ENCODE peak calls at places on chromosomes 4 and X, in four cellular contexts. D, Z, R and Y are unnamed samples. For H3K4me1, the result is how much of the 10 kb centered on the place peaks cover.

GRCh38 chr4:81590596-81590995 is 118.9 kb upstream of the RASGEF1B start:
- DNase-seq in D (no peak), Z (no peak), R (no peak), Y (no peak)

GRCh38 chr4:22129454-22130075 is 181.0 kb upstream of the KCNIP4 start:
- DNase-seq in D (peak), Z (peak), R (peak), Y (no peak)

GRCh38 chr4:120630432-120630831 is 292.1 kb downstream of the PRDM5 start:
- DNase-seq in D (peak), Z (no peak), R (no peak), Y (no peak)

GRCh38 chrX:96710031-96710430 is 25.4 kb downstream of the DIAPH2 start:
- DNase-seq in D (no peak), Z (no peak), R (no peak), Y (no peak)

GRCh38 chr4:825063-825968 is 613 bp downstream of the CPLX1 start:
- DNase-seq in D (no peak), Z (no peak), R (no peak), Y (peak)

GRCh38 chr4:29014555-29014954 is 1705.6 kb upstream of the PCDH7 start:
- DNase-seq in D (no peak), Z (no peak), R (no peak), Y (no peak)

GRCh38 chrX:119606508-119607389 is 525 bp upstream of the NKRF start:
- DNase-seq in D (no peak), Z (no peak), R (no peak), Y (no peak)

GRCh38 chrX:155632424-155633100 is 19.8 kb upstream of the TMLHE start:
- DNase-seq in D (no peak), Z (peak), R (no peak), Y (no peak)

GRCh38 chr4:155604718-155605601 is 61.7 kb upstream of the GUCY1A1 start:
- DNase-seq in D (peak), Z (no peak), R (no peak), Y (peak)

GRCh38 chr4:119244344-119244743 is 31.8 kb downstream of the USP53 start:
- DNase-seq in D (no peak), Z (no peak), R (no peak), Y (no peak)

GRCh38 chr4:31788676-31789075 is 1068.5 kb downstream of the PCDH7 start:
- DNase-seq in D (no peak), Z (no peak), R (no peak), Y (no peak)

GRCh38 chr4:183326853-183327252 is 4.6 kb upstream of the CLDN24 start:
- DNase-seq in D (peak), Z (no peak), R (no peak), Y (no peak)

GRCh38 chr4:177246636-177247584 is 62.8 kb upstream of the NEIL3 start:
- DNase-seq in D (peak), Z (no peak), R (no peak), Y (no peak)

GRCh38 chr4:81757706-81758105 is 286.0 kb upstream of the RASGEF1B start:
- DNase-seq in D (no peak), Z (no peak), R (no peak), Y (peak)

GRCh38 chr4:140937866-140938265 is 181.7 kb upstream of the TBC1D9 start:
- DNase-seq in D (peak), Z (no peak), R (no peak), Y (no peak)

GRCh38 chr4:3489451-3489962 is 26.4 kb downstream of the DOK7 start:
- DNase-seq in D (no peak), Z (no peak), R (no peak), Y (no peak)

GRCh38 chr4:128525939-128526630 is 238.5 kb upstream of the PGRMC2 start:
- DNase-seq in D (peak), Z (no peak), R (no peak), Y (no peak)

GRCh38 chr4:128528793-128529553 is 241.4 kb upstream of the PGRMC2 start:
- DNase-seq in D (peak), Z (no peak), R (peak), Y (no peak)

GRCh38 chr4:128525387-128525786 is 237.8 kb upstream of the PGRMC2 start:
- DNase-seq in D (peak), Z (no peak), R (no peak), Y (no peak)

GRCh38 chr4:128527356-128527755 is 239.7 kb upstream of the PGRMC2 start:
- DNase-seq in D (no peak), Z (no peak), R (no peak), Y (no peak)

DNA sequence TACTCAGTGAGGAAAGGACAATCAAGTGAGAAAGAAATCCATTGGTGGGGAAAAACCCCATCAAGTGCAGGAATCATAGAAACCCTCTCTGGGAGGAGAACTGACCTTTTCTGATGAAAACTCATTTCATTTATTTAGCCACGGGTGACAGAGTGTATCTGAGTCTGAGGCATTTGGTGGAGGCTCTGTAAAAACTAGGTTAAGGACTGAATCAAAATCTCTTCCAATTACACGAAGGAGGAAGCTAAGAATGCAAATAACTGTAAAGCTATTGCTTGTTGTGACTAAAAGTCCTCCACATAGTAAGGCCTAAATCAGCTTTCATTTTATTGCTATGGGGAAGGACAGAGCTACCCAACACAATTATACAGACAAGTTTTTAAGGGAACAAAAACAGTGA is 240.6 kb upstream of the PGRMC2 start:
- DNase-seq in D (no peak), Z (no peak), R (no peak), Y (no peak)
- H3K27ac ChIP-seq in D (no peak), Z (no peak), R (no peak), Y (peak)

GRCh38 chr4:150250998-150251651 is 172.9 kb downstream of the DCLK2 start:
- DNase-seq in D (no peak), Z (no peak), R (no peak), Y (no peak)
- H3K4me3 ChIP-seq in D (no peak), Z (no peak), R (no peak), Y (no peak)

GRCh38 chrX:120755066-120755846 is 120.4 kb downstream of the CT47B1 start:
- DNase-seq in D (no peak), Z (peak), R (no peak), Y (no peak)

GRCh38 chrX:120751683-120752082 is 121.8 kb upstream of the C1GALT1C1 start:
- DNase-seq in D (no peak), Z (no peak), R (no peak), Y (no peak)

GRCh38 chrX:120752431-120753128 is 122.7 kb upstream of the C1GALT1C1 start:
- DNase-seq in D (no peak), Z (peak), R (no peak), Y (no peak)

GRCh38 chrX:120750381-120750780 is 120.5 kb upstream of the C1GALT1C1 start:
- DNase-seq in D (no peak), Z (no peak), R (no peak), Y (no peak)

GRCh38 chrX:120753413-120754251 is 122.0 kb downstream of the CT47B1 start:
- DNase-seq in D (no peak), Z (no peak), R (no peak), Y (no peak)
- H3K4me1 ChIP-seq in D (under half), Z (half or more), R (under half), Y (under half)

GRCh38 chrX:128800138-128800537 is 723.2 kb downstream of the SMARCA1 start:
- DNase-seq in D (no peak), Z (no peak), R (no peak), Y (no peak)
- H3K27ac ChIP-seq in D (no peak), Z (no peak), R (no peak), Y (no peak)